ENCODE peak calls at places on chromosomes 6 and 20, in six cellular contexts. D is tibial nerve, T is body of pancreas, M is psoas muscle, N is tibial artery, H is mesendoderm. P is an unnamed sample. For H3K36me3, the result is how much of the 10 kb centered on the place peaks cover.

GRCh38 chr6:167349816-167350215 is 24.9 kb downstream of the TTLL2 start:
- DNase-seq in D (no peak), T (no peak), M (no peak), N (no peak), H (no peak), P (no peak)

GRCh38 chr20:54565255-54565654 is 89.9 kb downstream of the DOK5 start:
- DNase-seq in D (no peak), T (no peak), M (no peak), N (no peak), H (no peak), P (no peak)

GRCh38 chr6:25041676-25042598 is 106.2 kb upstream of the RIPOR2 start:
- DNase-seq in D (no peak), T (no peak), M (no peak), N (no peak), H (no peak), P (no peak)

GRCh38 chr6:37168809-37169457 is 1.0 kb upstream of the PIM1 start:
- DNase-seq in D (peak), T (peak), M (no peak), N (no peak), H (peak), P (no peak)

GRCh38 chr20:59183751-59184150 is 20.1 kb downstream of the ZNF831 start:
- DNase-seq in D (no peak), T (no peak), M (no peak), N (no peak), H (no peak), P (no peak)

GRCh38 chr6:136774228-136775041 is 17.8 kb downstream of the MAP3K5 start:
- DNase-seq in D (no peak), T (no peak), M (no peak), N (no peak), H (peak), P (no peak)

GRCh38 chr6:30884521-30885480 is 482 bp downstream of the DDR1 start:
- DNase-seq in D (no peak), T (peak), M (peak), N (peak), H (peak), P (peak)

GRCh38 chr20:32240220-32240619 is 32.5 kb downstream of the POFUT1 start:
- DNase-seq in D (no peak), T (no peak), M (no peak), N (no peak), H (peak), P (no peak)

GRCh38 chr20:21244808-21245207 is 58.3 kb upstream of the XRN2 start:
- DNase-seq in D (no peak), T (no peak), M (no peak), N (no peak), H (no peak), P (no peak)

GRCh38 chr6:151506761-151507160 is 12.9 kb downstream of the CCDC170 start:
- DNase-seq in D (no peak), T (no peak), M (no peak), N (no peak), H (no peak), P (no peak)

GRCh38 chr6:33273924-33274902 is 2.3 kb downstream of the RPS18 start:
- DNase-seq in D (no peak), T (no peak), M (no peak), N (no peak), H (no peak), P (no peak)

GRCh38 chr20:45315672-45316071 is 7.6 kb upstream of the MATN4 start:
- DNase-seq in D (no peak), T (no peak), M (no peak), N (no peak), H (no peak), P (no peak)

GRCh38 chr20:53425481-53425880 is 168.2 kb downstream of the ZNF217 start:
- DNase-seq in D (no peak), T (no peak), M (no peak), N (no peak), H (no peak), P (no peak)

GRCh38 chr20:53423587-53424146 is 170.0 kb downstream of the ZNF217 start:
- DNase-seq in D (no peak), T (no peak), M (no peak), N (no peak), H (no peak), P (no peak)

GRCh38 chr20:53422039-53422438 is 171.6 kb downstream of the ZNF217 start:
- DNase-seq in D (no peak), T (no peak), M (no peak), N (no peak), H (no peak), P (no peak)

GRCh38 chr20:53420061-53420460 is 173.6 kb downstream of the ZNF217 start:
- DNase-seq in D (no peak), T (no peak), M (no peak), N (no peak), H (no peak), P (no peak)

DNA sequence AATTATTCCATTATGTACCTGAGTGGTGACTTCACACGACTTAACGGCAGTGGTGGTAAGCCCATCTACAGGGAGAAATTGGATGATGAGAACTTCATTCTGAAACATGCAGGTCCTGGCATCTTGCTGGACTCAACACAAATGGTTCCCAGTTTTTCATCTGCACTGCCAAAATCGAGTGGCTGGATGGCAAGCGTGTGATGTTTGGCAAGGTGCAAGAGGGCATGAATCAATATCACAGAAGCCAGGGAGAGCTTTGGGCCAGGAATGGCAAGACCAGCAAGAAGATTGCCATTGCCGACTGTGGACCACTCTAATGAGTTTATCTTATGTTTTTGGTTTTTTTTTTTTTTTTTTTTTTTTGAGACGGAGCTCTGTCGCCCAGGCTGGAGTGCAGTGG is 172.3 kb downstream of the ZNF217 start:
- DNase-seq in D (no peak), T (no peak), M (no peak), N (no peak), H (no peak), P (no peak)
- H3K27ac ChIP-seq in D (no peak), T (no peak), M (no peak), N (no peak), H (no peak), P (no peak)

GRCh38 chr6:656460-657252 is at the start of gene HUS1B:
- DNase-seq in D (no peak), T (no peak), M (no peak), N (no peak), H (no peak), P (no peak)

GRCh38 chr6:659179-659578 is 2.3 kb upstream of the HUS1B start:
- DNase-seq in D (no peak), T (no peak), M (no peak), N (no peak), H (peak), P (no peak)

GRCh38 chr6:659716-660581 is 3.0 kb upstream of the HUS1B start:
- DNase-seq in D (no peak), T (no peak), M (no peak), N (no peak), H (peak), P (no peak)

GRCh38 chr6:658244-658643 is 1.3 kb upstream of the HUS1B start:
- DNase-seq in D (no peak), T (no peak), M (no peak), N (no peak), H (no peak), P (no peak)

DNA sequence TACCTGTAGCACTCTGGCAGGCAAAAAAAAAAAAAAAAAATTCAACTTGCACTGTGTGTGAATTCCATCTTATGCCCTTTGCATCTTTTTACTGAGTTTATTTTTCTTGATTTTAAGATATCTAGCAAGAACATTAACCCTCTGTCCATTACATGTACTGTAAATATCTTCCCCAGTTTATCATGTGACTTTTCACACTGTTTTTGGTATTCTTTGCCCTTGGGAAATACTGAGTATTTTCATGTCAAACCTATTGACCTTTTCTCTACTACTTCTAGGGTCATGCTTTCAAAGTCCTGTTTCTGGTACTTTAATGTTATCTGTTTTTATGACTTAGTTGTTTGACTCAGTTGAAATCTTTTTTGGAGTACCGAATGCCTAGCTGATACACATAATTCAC is 843 bp upstream of the HUS1B start:
- DNase-seq in D (no peak), T (no peak), M (no peak), N (no peak), H (no peak), P (no peak)
- H3K4me3 ChIP-seq in D (no peak), T (no peak), M (no peak), N (no peak), H (no peak), P (no peak)

DNA sequence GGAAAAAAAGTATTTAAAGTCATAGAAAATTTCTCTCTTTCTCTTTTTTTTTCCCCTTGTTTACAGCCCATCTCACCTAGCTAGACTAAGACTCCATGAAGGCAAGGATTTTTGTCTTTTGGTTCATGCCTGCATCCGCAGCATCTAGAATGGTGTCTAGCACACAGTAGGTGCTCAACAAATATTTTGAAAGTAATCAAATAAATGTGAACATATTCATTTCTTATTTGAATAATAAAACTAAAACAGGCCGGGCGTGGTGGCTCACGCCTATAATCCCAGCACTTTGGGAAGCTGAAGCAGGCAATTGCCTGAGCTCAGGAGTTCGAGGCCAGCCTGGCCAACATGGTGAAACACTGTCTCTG is 4.7 kb upstream of the ZNF341 start:
- DNase-seq in D (no peak), T (no peak), M (no peak), N (no peak), H (no peak), P (no peak)
- H3K36me3 ChIP-seq in D (under half), T (under half), M (under half), N (under half), H (under half), P (under half)

DNA sequence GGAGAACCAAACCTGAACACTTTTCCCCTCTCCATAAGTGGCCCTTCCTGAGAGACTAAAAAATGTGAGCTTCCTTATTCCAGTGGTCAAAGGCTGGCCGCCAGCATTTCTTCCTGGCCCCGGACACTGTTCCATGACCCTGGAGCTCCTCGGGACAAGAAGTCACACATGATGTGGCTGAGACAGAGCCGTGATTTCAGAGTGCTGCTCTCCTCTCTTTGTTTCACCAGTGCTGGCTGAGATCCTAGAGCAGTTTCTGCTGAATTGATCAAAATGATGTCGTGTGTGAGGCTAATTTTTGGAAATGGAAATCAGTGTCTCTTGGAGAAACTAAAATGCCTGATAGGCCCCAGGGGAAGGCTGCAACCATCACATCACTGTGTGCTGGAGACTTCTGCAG is 72.9 kb upstream of the CCN6 start:
- DNase-seq in D (peak), T (no peak), M (peak), N (peak), H (no peak), P (no peak)
- H3K27ac ChIP-seq in D (peak), T (no peak), M (no peak), N (no peak), H (no peak), P (no peak)

P was measured in SJCRH30.